ENCODE peak calls at places on chromosomes 7 and 10, in seven cellular contexts. K, L, V, J, P, I and W are unnamed samples. For H3K36me3, the result is how much of the 10 kb centered on the place peaks cover.

GRCh38 chr7:157576415-157576814 is 239.6 kb downstream of the DNAJB6 start:
- DNase-seq in P (no peak), K (peak), L (peak), J (peak), V (no peak), I (no peak), W (peak)

GRCh38 chr10:95133997-95134396 is 60.0 kb upstream of the ACSM6 start:
- DNase-seq in J (no peak), P (no peak), V (no peak), I (no peak), L (no peak), K (no peak), W (no peak)

GRCh38 chr7:116097365-116098009 is 66.9 kb upstream of the TFEC start:
- DNase-seq in L (no peak), I (no peak), V (no peak), P (peak), K (no peak), J (no peak), W (no peak)

GRCh38 chr10:12479437-12479844 is 130.1 kb downstream of the CAMK1D start:
- DNase-seq in I (no peak), V (no peak), L (no peak), P (no peak), K (no peak), J (peak), W (no peak)

GRCh38 chr7:149197675-149198074 is 2.3 kb downstream of the ZNF282 start:
- DNase-seq in L (no peak), K (no peak), V (no peak), P (no peak), I (no peak), J (no peak), W (no peak)

GRCh38 chr7:24757799-24758275 is 573 bp upstream of the GSDME start:
- DNase-seq in L (peak), V (no peak), P (peak), K (no peak), I (no peak), J (peak), W (no peak)

GRCh38 chr10:71852335-71852937 is 1.4 kb upstream of the PSAP start:
- DNase-seq in L (peak), V (no peak), I (no peak), P (no peak), J (no peak), K (peak), W (peak)

GRCh38 chr10:46528675-46529615 is 27.5 kb downstream of the GPRIN2 start:
- DNase-seq in L (no peak), J (peak), P (no peak), I (no peak), V (no peak), K (no peak), W (peak)

GRCh38 chr7:1241510-1242128 is 8.9 kb downstream of the UNCX start:
- DNase-seq in P (no peak), J (no peak), V (no peak), L (no peak), I (no peak), K (no peak), W (no peak)

GRCh38 chr7:154871483-154871882 is 131.4 kb downstream of the PAXIP1 start:
- DNase-seq in V (no peak), I (no peak), J (no peak), L (no peak), K (peak), P (no peak), W (no peak)

GRCh38 chr10:95517536-95518454 is 43.4 kb downstream of the SORBS1 start:
- DNase-seq in V (no peak), L (peak), P (peak), K (no peak), J (no peak), I (no peak), W (no peak)

GRCh38 chr7:130961128-130961601 is 227.2 kb upstream of the KLF14 start:
- DNase-seq in L (no peak), P (peak), J (no peak), V (no peak), K (no peak), I (no peak), W (no peak)

GRCh38 chr10:21359202-21359601 is 166.3 kb downstream of the SKIDA1 start:
- DNase-seq in P (no peak), K (no peak), J (no peak), L (no peak), I (no peak), V (no peak), W (no peak)

GRCh38 chr10:123548779-123549178 is 117.4 kb upstream of the GPR26 start:
- DNase-seq in V (peak), J (no peak), L (no peak), P (no peak), K (no peak), I (peak), W (no peak)

DNA sequence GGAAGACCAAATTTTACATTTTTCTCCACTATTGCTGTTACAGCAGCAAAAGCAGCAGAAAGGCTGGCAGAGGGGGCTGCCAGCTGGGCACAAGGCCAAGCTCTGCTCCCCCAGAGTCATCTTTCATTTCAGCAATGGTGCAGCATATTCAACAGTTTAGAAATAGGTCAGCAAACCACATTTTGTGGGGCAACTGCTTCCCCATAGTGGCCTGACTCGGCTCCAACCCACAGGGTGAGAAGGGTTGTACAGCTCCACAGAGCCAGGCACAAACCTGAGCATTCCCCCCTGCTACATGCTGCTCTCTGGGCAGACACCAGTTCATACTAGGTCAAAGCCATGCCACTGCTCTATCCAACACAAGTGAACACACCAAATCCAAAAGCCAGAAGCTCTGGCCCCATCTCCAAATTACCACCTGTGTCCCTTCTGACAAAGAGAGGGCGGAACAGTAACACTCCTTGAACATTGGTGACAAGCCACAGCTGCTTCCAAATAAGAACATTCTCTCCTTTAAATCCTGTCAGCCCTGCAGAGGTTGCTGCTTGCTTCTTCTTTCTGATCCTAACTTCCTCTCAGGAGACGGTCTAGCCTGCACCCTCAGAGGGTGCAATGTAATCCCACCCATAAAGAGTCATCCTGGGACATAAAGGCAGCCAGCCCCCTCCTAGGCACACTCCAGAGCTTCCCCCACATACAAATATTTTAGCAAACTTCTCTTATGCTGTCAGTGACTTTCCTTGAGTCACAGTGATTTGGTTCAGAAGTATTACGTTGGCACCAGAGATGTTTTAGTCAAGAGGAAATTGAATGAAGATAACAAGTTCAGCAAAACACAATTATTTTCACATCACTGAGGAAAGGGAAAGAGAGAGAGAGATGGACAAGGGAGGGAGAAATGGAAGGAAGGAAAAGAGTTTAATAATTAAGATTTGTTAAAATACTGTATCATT is 39.0 kb upstream of the SLIT1 start:
- DNase-seq in I (no peak), K (no peak), V (no peak), P (peak), L (no peak), J (no peak), W (no peak)
- H3K36me3 ChIP-seq in I (half or more), K (under half), V (under half), P (under half), L (under half), J (under half), W (half or more)

DNA sequence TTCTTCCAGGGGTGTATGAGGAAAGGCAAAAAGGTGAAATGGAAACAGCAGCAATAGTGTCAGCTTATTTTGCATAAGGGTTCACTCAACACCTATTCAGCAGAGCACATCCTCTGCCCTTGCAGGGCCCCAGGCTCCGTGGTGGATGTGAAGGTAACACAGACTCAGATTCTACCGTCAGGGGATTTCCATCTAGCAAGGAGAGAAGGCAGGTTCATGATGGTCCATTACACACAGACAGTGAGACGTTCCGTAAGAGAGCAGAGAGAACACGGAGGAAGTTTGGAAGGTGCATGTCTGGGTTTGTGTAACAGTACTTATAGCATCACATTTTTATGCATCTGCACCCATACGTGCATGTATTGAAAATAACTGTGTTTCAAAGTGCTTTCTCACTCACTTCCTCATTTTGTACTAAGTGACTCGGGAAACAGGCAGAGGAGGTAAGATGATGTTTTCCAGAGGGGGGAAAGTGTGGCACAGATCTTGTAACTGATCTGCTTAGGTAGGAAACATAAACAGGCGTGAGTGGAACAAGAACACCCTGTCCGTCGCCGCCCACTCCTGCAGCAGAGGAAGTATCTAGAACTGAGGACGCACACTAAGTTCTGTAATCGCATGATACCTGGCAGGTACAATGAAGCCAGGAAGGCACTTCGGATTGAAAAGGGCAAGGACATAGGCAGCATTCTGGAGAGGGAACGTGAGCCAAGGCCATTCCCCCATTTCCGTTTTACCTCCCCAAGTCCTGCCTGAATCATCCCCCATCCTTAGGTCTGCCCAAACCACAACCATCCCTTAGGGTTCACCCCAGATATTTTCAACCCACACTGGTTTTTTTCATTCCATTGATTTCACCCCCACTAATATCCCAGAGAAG is 1.0 kb upstream of the ENO4 start:
- DNase-seq in K (no peak), V (no peak), J (no peak), I (no peak), L (peak), P (no peak), W (no peak)
- TF ChIP-seq POLR2A in K (no peak), V (no peak), J (no peak), I (no peak), L (no peak), P (no peak), W (no peak)

GRCh38 chr10:115422624-115423023 is 329.5 kb downstream of the ATRNL1 start:
- DNase-seq in K (no peak), I (no peak), J (no peak), L (no peak), P (no peak), V (no peak), W (no peak)

DNA sequence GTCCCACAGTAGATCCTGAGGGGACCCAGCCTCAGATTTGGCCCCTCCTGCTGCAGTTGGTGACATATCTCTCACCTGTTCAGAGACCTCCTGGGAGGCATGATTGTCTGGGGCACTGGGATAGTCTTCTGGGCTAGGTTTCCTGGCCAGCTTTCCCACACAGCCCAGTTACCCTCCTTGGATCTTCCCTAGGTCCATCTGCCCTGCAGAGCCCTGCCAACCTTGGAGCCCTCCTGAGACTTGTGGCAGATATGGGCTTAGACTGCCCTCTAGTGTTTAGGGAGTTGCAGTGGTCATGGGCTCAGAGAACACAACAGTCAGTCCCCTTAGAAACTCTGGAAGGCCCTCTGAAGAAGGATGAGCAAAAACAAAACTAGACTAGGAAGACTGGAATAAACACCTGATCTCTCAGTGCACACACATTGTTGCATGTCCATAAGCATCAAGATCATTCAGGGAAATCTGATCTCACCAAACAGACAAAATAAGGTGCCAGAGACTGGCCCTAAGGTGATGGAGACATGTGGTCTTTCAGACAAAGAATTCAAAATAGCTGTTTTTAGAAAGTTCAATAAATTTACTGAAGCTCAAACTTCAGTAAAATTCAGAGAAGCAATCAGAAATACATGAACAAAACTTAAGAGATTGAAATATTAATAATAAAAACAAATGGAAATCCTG is 324.6 kb downstream of the ATRNL1 start:
- DNase-seq in K (peak), V (peak), L (peak), P (peak), I (no peak), J (no peak), W (no peak)
- TF ChIP-seq CTCF in K (peak), V (peak), L (peak), P (peak), I (no peak), J (no peak), W (peak)

GRCh38 chr7:94333810-94334209 is 60.9 kb upstream of the COL1A2 start:
- DNase-seq in V (no peak), P (peak), I (no peak), K (no peak), J (no peak), L (no peak), W (no peak)

GRCh38 chr7:94332571-94332970 is 62.1 kb upstream of the COL1A2 start:
- DNase-seq in K (no peak), L (no peak), V (no peak), P (no peak), I (no peak), J (no peak), W (no peak)

GRCh38 chr7:94335586-94335985 is 59.1 kb upstream of the COL1A2 start:
- DNase-seq in J (no peak), V (no peak), L (no peak), P (peak), K (no peak), I (no peak), W (no peak)

GRCh38 chr7:94325121-94325475 is 69.6 kb upstream of the COL1A2 start:
- DNase-seq in K (no peak), V (no peak), P (no peak), L (no peak), J (no peak), I (no peak), W (no peak)

DNA sequence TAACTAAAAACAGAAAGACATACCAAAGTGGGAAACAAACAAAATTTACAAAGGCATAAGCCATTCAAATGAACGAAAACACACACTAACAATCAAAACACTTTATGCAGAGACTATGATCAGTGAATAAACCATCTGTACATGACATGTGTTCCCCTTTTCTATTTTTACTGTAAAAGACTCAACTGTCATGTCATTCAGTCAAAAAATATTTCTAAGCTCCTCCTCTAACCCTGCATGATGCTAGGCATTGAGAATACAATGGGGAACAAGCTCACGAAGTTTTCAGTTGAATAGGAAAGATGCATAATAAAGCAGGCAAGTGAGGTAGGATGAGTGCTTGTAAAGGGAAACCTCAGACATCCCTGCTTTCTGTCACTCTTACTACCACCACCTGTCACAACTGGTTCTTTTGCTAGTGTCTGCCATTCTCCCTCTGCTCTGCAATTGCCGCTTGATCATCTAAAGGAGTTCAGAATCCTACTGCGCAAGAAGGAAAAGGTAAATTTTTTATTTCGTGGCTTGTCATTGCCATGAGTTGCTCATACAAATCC is 64.1 kb upstream of the COL1A2 start:
- DNase-seq in L (no peak), K (no peak), P (no peak), I (no peak), J (no peak), V (no peak), W (no peak)
- H3K36me3 ChIP-seq in L (under half), K (under half), P (under half), I (under half), J (under half), V (under half), W (under half)

GRCh38 chr7:150781961-150782360 is 18.2 kb downstream of the TMEM176B start:
- DNase-seq in K (no peak), P (no peak), J (no peak), L (no peak), I (no peak), V (no peak), W (no peak)

GRCh38 chr7:150781016-150781415 is 19.1 kb downstream of the TMEM176B start:
- DNase-seq in P (peak), J (no peak), L (no peak), I (no peak), V (no peak), K (no peak), W (no peak)

GRCh38 chr7:150778738-150779301 is 21.3 kb downstream of the TMEM176B start:
- DNase-seq in K (peak), V (peak), J (peak), L (peak), I (no peak), P (peak), W (peak)

GRCh38 chr7:150780249-150780648 is 19.9 kb downstream of the TMEM176B start:
- DNase-seq in L (no peak), V (no peak), P (no peak), I (no peak), J (no peak), K (no peak), W (no peak)

GRCh38 chr7:150778014-150778737 is 22.0 kb downstream of the TMEM176B start:
- DNase-seq in L (no peak), I (no peak), J (no peak), K (no peak), P (no peak), V (no peak), W (no peak)
- TF ChIP-seq POLR2A in L (no peak), I (no peak), J (no peak), K (no peak), P (no peak), V (no peak), W (no peak)

GRCh38 chr10:98577578-98577977 is 130.8 kb upstream of the HPS1 start:
- DNase-seq in L (no peak), V (no peak), I (no peak), P (no peak), K (no peak), J (no peak), W (no peak)
- TF ChIP-seq CTCF in L (no peak), V (no peak), I (no peak), P (no peak), K (no peak), J (no peak), W (no peak)

GRCh38 chr7:100353685-100354330 is 4.1 kb upstream of the PILRB start:
- DNase-seq in P (no peak), V (no peak), J (no peak), L (no peak), I (no peak), K (no peak), W (no peak)

GRCh38 chr7:100352984-100353684 is 4.8 kb upstream of the PILRB start:
- DNase-seq in P (no peak), J (no peak), I (no peak), L (no peak), V (no peak), K (no peak), W (no peak)

GRCh38 chr7:100348805-100349204 is 9.1 kb upstream of the PILRB start:
- DNase-seq in P (no peak), K (no peak), J (no peak), L (no peak), I (no peak), V (no peak), W (no peak)

GRCh38 chr7:100349757-100350156 is 8.2 kb upstream of the PILRB start:
- DNase-seq in J (no peak), P (no peak), K (no peak), I (no peak), L (no peak), V (no peak), W (no peak)

GRCh38 chr7:100351657-100352058 is 6.3 kb upstream of the PILRB start:
- DNase-seq in V (no peak), K (no peak), L (no peak), I (no peak), P (no peak), J (no peak), W (no peak)
- H3K36me3 ChIP-seq in V (half or more), K (half or more), L (under half), I (half or more), P (half or more), J (half or more), W (half or more)

DNA sequence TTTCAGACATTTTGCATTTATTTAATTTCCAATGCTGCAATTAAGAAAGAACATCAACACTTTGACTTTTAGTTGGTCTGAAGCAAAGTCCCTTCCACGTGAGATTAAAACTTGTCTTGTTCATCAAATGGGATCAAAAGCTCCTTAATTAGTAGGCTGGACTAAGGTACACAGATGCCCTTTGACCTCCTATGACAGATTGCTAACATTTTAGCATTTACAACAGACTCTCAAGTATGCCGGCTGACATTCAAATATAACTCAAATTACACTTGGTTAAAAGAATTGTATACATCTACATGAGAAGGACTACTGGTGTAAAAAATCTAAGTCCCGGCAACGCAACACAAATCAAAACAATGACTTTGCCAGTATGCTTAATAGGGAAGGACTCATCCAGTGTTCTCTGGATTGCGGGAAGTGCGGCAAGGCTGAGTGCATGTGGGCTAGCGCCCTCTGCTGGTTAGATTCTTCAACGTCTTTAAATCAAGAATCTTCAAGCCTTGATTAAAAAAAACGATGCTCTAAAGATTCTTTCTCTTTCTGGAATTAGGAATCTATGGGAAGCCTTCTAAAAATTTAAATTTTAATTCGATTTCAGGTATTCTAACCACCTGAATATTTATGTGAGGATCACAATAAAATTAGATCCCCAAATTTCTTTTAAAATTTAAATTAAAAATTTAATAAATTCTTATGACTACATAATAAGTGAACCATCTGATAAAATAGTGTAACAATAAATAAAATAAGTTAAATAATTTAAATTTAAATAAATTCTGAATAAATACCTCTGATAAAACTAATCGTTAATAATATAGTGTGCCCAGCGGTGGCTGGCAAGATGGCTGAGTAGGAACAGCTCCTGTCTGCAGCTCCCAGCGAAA is 444.7 kb downstream of the DGKB start:
- DNase-seq in L (peak), P (peak), V (peak), K (peak), I (no peak), J (peak), W (peak)
- TF ChIP-seq POLR2A in L (no peak), P (no peak), V (no peak), K (no peak), I (no peak), J (no peak), W (no peak)